ENCODE peak calls at places on chromosomes 2 and 18, in eight cellular contexts. V, U, P, Y, T, W, H and G are unnamed samples.

GRCh38 chr18:78677483-78678317 is 301.9 kb upstream of the SALL3 start:
- DNase-seq in P (no peak), V (no peak), T (no peak), H (no peak), U (no peak), Y (no peak), W (no peak), G (no peak)

GRCh38 chr2:158192515-158193234 is 91.0 kb downstream of the UPP2 start:
- DNase-seq in W (no peak), T (no peak), P (no peak), V (no peak), U (no peak), Y (no peak), H (no peak), G (no peak)

GRCh38 chr2:227154976-227155375 is 9.0 kb downstream of the COL4A4 start:
- DNase-seq in T (no peak), W (no peak), U (peak; percentile 27), Y (no peak), H (no peak), V (no peak), P (peak; percentile 69), G (no peak)

GRCh38 chr2:105103481-105103880 is 65.6 kb downstream of the MRPS9 start:
- DNase-seq in U (no peak), T (no peak), V (no peak), Y (no peak), H (no peak), P (no peak), W (no peak), G (no peak)

GRCh38 chr2:121649652-121650553 is 641 bp upstream of the CLASP1 start:
- DNase-seq in U (no peak), V (peak; percentile 90), H (peak; percentile 89), P (peak; percentile 93), Y (peak; percentile 80), T (peak; percentile 79), W (peak; percentile 91), G (peak; percentile 73)

GRCh38 chr2:124027182-124027581 is 2.1 kb downstream of the CNTNAP5 start:
- DNase-seq in U (peak; percentile 38), Y (peak; percentile 10), P (no peak), W (no peak), T (no peak), V (peak; percentile 22), H (no peak), G (no peak)

GRCh38 chr2:233817305-233817980 is 36.9 kb downstream of the HJURP start:
- DNase-seq in T (no peak), W (peak; percentile 49), U (no peak), H (no peak), P (no peak), Y (no peak), V (no peak), G (peak; percentile 8)

GRCh38 chr2:101160454-101160853 is 9.3 kb upstream of the TBC1D8 start:
- DNase-seq in U (peak; percentile 22), W (peak; percentile 30), P (no peak), Y (peak; percentile 24), H (no peak), V (no peak), T (no peak), G (no peak)

GRCh38 chr18:58114766-58115165 is 70.7 kb downstream of the NEDD4L start:
- DNase-seq in H (no peak), V (no peak), W (no peak), T (no peak), Y (no peak), U (no peak), P (no peak), G (no peak)

GRCh38 chr18:74994502-74995403 is 214.2 kb downstream of the PTGR3 start:
- DNase-seq in H (no peak), W (peak; percentile 35), Y (no peak), T (no peak), P (no peak), V (no peak), U (peak; percentile 6), G (no peak)

GRCh38 chr2:85342156-85342555 is 12.2 kb downstream of the RETSAT start:
- DNase-seq in V (no peak), W (no peak), H (no peak), T (no peak), Y (no peak), P (no peak), U (no peak), G (no peak)

GRCh38 chr18:63199743-63200241 is 119.8 kb downstream of the BCL2 start:
- DNase-seq in P (no peak), T (peak; percentile 36), Y (no peak), H (no peak), W (no peak), V (no peak), U (no peak), G (no peak)

GRCh38 chr2:262117-262516 is 1.7 kb downstream of the SH3YL1 start:
- DNase-seq in Y (no peak), H (no peak), W (no peak), P (no peak), T (no peak), U (no peak), V (no peak), G (no peak)

GRCh38 chr18:55422456-55423185 is 165.4 kb downstream of the TCF4 start:
- DNase-seq in P (peak; percentile 56), H (peak; percentile 13), T (no peak), V (peak; percentile 29), U (no peak), W (no peak), Y (no peak), G (no peak)

GRCh38 chr2:106970471-106971261 is 84.7 kb upstream of the ST6GAL2 start:
- DNase-seq in W (peak; percentile 68), U (no peak), V (no peak), Y (peak; percentile 10), P (no peak), H (no peak), T (no peak), G (no peak)

GRCh38 chr18:9109523-9109922 is 7.0 kb downstream of the NDUFV2 start:
- DNase-seq in Y (no peak), W (no peak), H (no peak), V (no peak), P (no peak), U (no peak), T (no peak), G (no peak)

GRCh38 chr2:110153416-110153815 is 37.8 kb upstream of the MALL start:
- DNase-seq in W (no peak), Y (no peak), V (no peak), H (no peak), P (no peak), U (no peak), T (no peak), G (no peak)